ENCODE peak calls at places on chromosomes 13 and 19, in eight cellular contexts. V is right cardiac atrium, O is kidney, G is heart right ventricle, I is RWPE1, F is neuronal stem cell, T is cardiac muscle cell, L is psoas muscle. M is an unnamed sample.

GRCh38 chr19:16586477-16586871 is 14.3 kb upstream of the SLC35E1 start:
- DNase-seq in V (no peak), O (no peak), G (no peak), I (no peak), F (no peak), T (no peak), L (no peak), M (no peak)

GRCh38 chr13:26423634-26424033 is 133.8 kb upstream of the WASF3 start:
- DNase-seq in V (peak; percentile 74), O (no peak), G (peak; percentile 16), I (no peak), F (no peak), T (peak; percentile 24), L (peak; percentile 45), M (no peak)

GRCh38 chr13:25977216-25977615 is 74.6 kb downstream of the SHISA2 start:
- DNase-seq in V (no peak), O (no peak), G (no peak), I (no peak), F (no peak), T (no peak), L (no peak), M (no peak)

GRCh38 chr19:19562665-19563347 is 24.7 kb downstream of the CILP2 start:
- DNase-seq in V (peak; percentile 40), O (no peak), G (no peak), I (no peak), F (no peak), T (no peak), L (no peak), M (no peak)

GRCh38 chr13:70098669-70099068 is 9.0 kb upstream of the ATXN8OS start:
- DNase-seq in V (no peak), O (no peak), G (no peak), I (no peak), F (no peak), T (no peak), L (no peak), M (no peak)

GRCh38 chr13:31775148-31775547 is 35.8 kb downstream of the RXFP2 start:
- DNase-seq in V (no peak), O (no peak), G (no peak), I (no peak), F (no peak), T (peak; percentile 32), L (no peak), M (no peak)

GRCh38 chr19:41958367-41959055 is 610 bp downstream of the RABAC1 start:
- DNase-seq in V (peak; percentile 94), O (peak; percentile 95), G (peak; percentile 85), I (peak; percentile 74), F (peak; percentile 71), T (peak; percentile 74), L (peak; percentile 80), M (no peak)

GRCh38 chr19:39926170-39926755 is 8.2 kb downstream of the FCGBP start:
- DNase-seq in V (no peak), O (no peak), G (no peak), I (no peak), F (no peak), T (no peak), L (no peak), M (no peak)

GRCh38 chr13:88068975-88069374 is 397.8 kb downstream of the SLITRK5 start:
- DNase-seq in V (peak; percentile 19), O (peak; percentile 35), G (no peak), I (no peak), F (no peak), T (no peak), L (no peak), M (no peak)

GRCh38 chr13:48251616-48252081 is 18.6 kb downstream of the ITM2B start:
- DNase-seq in V (peak; percentile 36), O (no peak), G (no peak), I (no peak), F (no peak), T (peak; percentile 71), L (no peak), M (no peak)

GRCh38 chr19:48913114-48913513 is 13.0 kb downstream of the NUCB1 start:
- DNase-seq in V (no peak), O (no peak), G (no peak), I (no peak), F (no peak), T (no peak), L (no peak), M (no peak)

GRCh38 chr19:16223746-16224145 is 26.0 kb downstream of the AP1M1 start:
- DNase-seq in V (no peak), O (no peak), G (no peak), I (no peak), F (no peak), T (no peak), L (no peak), M (no peak)

GRCh38 chr13:43469791-43470190 is 317.0 kb downstream of the ENOX1 start:
- DNase-seq in V (no peak), O (no peak), G (no peak), I (no peak), F (no peak), T (no peak), L (no peak), M (no peak)

GRCh38 chr19:43777163-43777700 is 3.5 kb downstream of the KCNN4 start:
- DNase-seq in V (peak; percentile 72), O (no peak), G (no peak), I (no peak), F (no peak), T (no peak), L (no peak), M (no peak)

GRCh38 chr19:51971624-51972023 is 15.0 kb downstream of the ZNF350 start:
- DNase-seq in V (no peak), O (no peak), G (no peak), I (no peak), F (no peak), T (peak; percentile 22), L (no peak), M (no peak)

GRCh38 chr13:28531195-28531955 is 36.4 kb upstream of the FLT1 start:
- DNase-seq in V (peak; percentile 86), O (no peak), G (peak; percentile 80), I (no peak), F (peak; percentile 37), T (peak; percentile 41), L (peak; percentile 45), M (no peak)

GRCh38 chr19:49814010-49814409 is 918 bp upstream of the FUZ start:
- DNase-seq in V (no peak), O (no peak), G (no peak), I (no peak), F (no peak), T (no peak), L (no peak), M (no peak)

GRCh38 chr19:492091-492531 is 4.2 kb upstream of the MADCAM1 start:
- DNase-seq in V (peak; percentile 65), O (no peak), G (no peak), I (no peak), F (no peak), T (no peak), L (peak; percentile 16), M (no peak)

GRCh38 chr13:106986033-106986484 is 418.1 kb upstream of the ARGLU1 start:
- DNase-seq in V (no peak), O (no peak), G (no peak), I (no peak), F (no peak), T (peak; percentile 66), L (no peak), M (no peak)

GRCh38 chr13:89407357-89407756 is 1736.2 kb downstream of the SLITRK5 start:
- DNase-seq in V (no peak), O (no peak), G (no peak), I (no peak), F (no peak), T (no peak), L (no peak), M (no peak)

GRCh38 chr19:1860821-1861598 is 2.4 kb downstream of the KLF16 start:
- DNase-seq in V (peak; percentile 64), O (no peak), G (no peak), I (no peak), F (no peak), T (no peak), L (no peak), M (no peak)

GRCh38 chr13:98348476-98348875 is 171.4 kb upstream of the RNF113B start:
- DNase-seq in V (no peak), O (no peak), G (no peak), I (no peak), F (no peak), T (no peak), L (no peak), M (no peak)

GRCh38 chr13:32638739-32639138 is 52.5 kb downstream of the PDS5B start:
- DNase-seq in V (no peak), O (no peak), G (no peak), I (no peak), F (no peak), T (peak; percentile 7), L (no peak), M (no peak)

GRCh38 chr19:3344608-3345598 is 21.5 kb upstream of the NFIC start:
- DNase-seq in V (peak; percentile 58), O (peak; percentile 59), G (no peak), I (no peak), F (no peak), T (no peak), L (no peak), M (no peak)
- H3K27ac ChIP-seq in V (no peak overlapping the region), O (no peak overlapping the region), G (no peak overlapping the region), I (peak overlapping the region; percentile 100), F (no peak overlapping the region), T (no peak overlapping the region), L (no peak overlapping the region), M (no peak overlapping the region)

GRCh38 chr19:35712910-35713845 is 4.6 kb upstream of the KMT2B start:
- DNase-seq in V (no peak), O (no peak), G (no peak), I (no peak), F (no peak), T (no peak), L (no peak), M (no peak)
- H3K27ac ChIP-seq in V (no peak overlapping the region), O (no peak overlapping the region), G (no peak overlapping the region), I (no peak overlapping the region), F (no peak overlapping the region), T (no peak overlapping the region), L (no peak overlapping the region), M (no peak overlapping the region)

GRCh38 chr19:38836438-38837303 is 5.1 kb upstream of the ECH1 start:
- DNase-seq in V (peak; percentile 38), O (no peak), G (no peak), I (no peak), F (no peak), T (no peak), L (no peak), M (no peak)

GRCh38 chr19:38838208-38838985 is 6.8 kb upstream of the ECH1 start:
- DNase-seq in V (peak; percentile 33), O (no peak), G (no peak), I (peak; percentile 88), F (no peak), T (no peak), L (no peak), M (peak; percentile 90)

GRCh38 chr19:38838986-38839761 is 7.6 kb upstream of the ECH1 start:
- DNase-seq in V (peak; percentile 8), O (no peak), G (no peak), I (no peak), F (no peak), T (no peak), L (no peak), M (no peak)

GRCh38 chr19:38837656-38838121 is 6.1 kb upstream of the ECH1 start:
- DNase-seq in V (no peak), O (no peak), G (no peak), I (peak; percentile 51), F (no peak), T (no peak), L (no peak), M (peak; percentile 73)

GRCh38 chr19:38837304-38837626 is 5.7 kb upstream of the ECH1 start:
- DNase-seq in V (no peak), O (no peak), G (no peak), I (no peak), F (no peak), T (no peak), L (no peak), M (no peak)
- H3K27ac ChIP-seq in V (peak overlapping the region; percentile 11), O (no peak overlapping the region), G (no peak overlapping the region), I (peak overlapping the region; percentile 91), F (no peak overlapping the region), T (peak overlapping the region; percentile 61), L (peak overlapping the region; percentile 99), M (peak overlapping the region; percentile 91)

GRCh38 chr19:38731654-38732301 is 12.5 kb downstream of the CAPN12 start:
- DNase-seq in V (no peak), O (peak; percentile 79), G (no peak), I (no peak), F (no peak), T (no peak), L (no peak), M (no peak)
- H3K27ac ChIP-seq in V (peak overlapping the region; percentile 6), O (peak overlapping the region; percentile 82), G (no peak overlapping the region), I (peak overlapping the region; percentile 84), F (no peak overlapping the region), T (peak overlapping the region; percentile 60), L (peak overlapping the region; percentile 42), M (peak overlapping the region; percentile 87)

M was measured in epithelial cell of prostate.